ENCODE peak calls at places on chromosomes 16 and 17, in nine cellular contexts. F is tibial artery, S is mucosa of descending colon, P is OCI-LY7, A is GM12864, D is DND-41, T is epithelial cell of proximal tubule, C is bronchial epithelial cell, Q is BE2C. B is an unnamed sample.

GRCh38 chr17:10612957-10613744 is 44.0 kb downstream of the MYH3 start:
- DNase-seq in F (no peak), S (no peak), P (no peak), A (no peak), D (no peak), T (no peak), C (no peak), Q (no peak), B (no peak)

GRCh38 chr17:58492238-58493121 is 4.3 kb upstream of the HSF5 start:
- DNase-seq in F (no peak), S (no peak), P (no peak), A (no peak), D (no peak), T (no peak), C (peak), Q (no peak), B (no peak)

GRCh38 chr17:61294286-61294685 is 105.4 kb upstream of the TBX2 start:
- DNase-seq in F (no peak), S (no peak), P (no peak), A (no peak), D (no peak), T (no peak), C (no peak), Q (no peak), B (no peak)

GRCh38 chr16:11570258-11570657 is 16.5 kb downstream of the LITAF start:
- DNase-seq in F (no peak), S (no peak), P (no peak), A (no peak), D (no peak), T (no peak), C (no peak), Q (no peak), B (no peak)

GRCh38 chr16:57167951-57168350 is 17.9 kb downstream of the PSME3IP1 start:
- DNase-seq in F (no peak), S (no peak), P (peak), A (peak), D (no peak), T (no peak), C (peak), Q (no peak), B (peak)

GRCh38 chr17:64236827-64237403 is 26.1 kb downstream of the TEX2 start:
- DNase-seq in F (no peak), S (no peak), P (no peak), A (no peak), D (no peak), T (no peak), C (peak), Q (no peak), B (no peak)

GRCh38 chr16:48432136-48432535 is 46.9 kb upstream of the SIAH1 start:
- DNase-seq in F (no peak), S (peak), P (peak), A (peak), D (no peak), T (no peak), C (no peak), Q (no peak), B (no peak)

GRCh38 chr17:48587276-48588073 is 2.6 kb downstream of the HOXB3 start:
- DNase-seq in F (no peak), S (no peak), P (peak), A (no peak), D (no peak), T (no peak), C (no peak), Q (no peak), B (no peak)

GRCh38 chr17:67942810-67943209 is 53.5 kb downstream of the C17orf58 start:
- DNase-seq in F (no peak), S (no peak), P (peak), A (no peak), D (no peak), T (no peak), C (peak), Q (peak), B (no peak)

GRCh38 chr17:49843774-49844350 is 4.0 kb downstream of the TAC4 start:
- DNase-seq in F (peak), S (peak), P (peak), A (no peak), D (peak), T (no peak), C (no peak), Q (no peak), B (no peak)

GRCh38 chr16:85269165-85269564 is 156.9 kb upstream of the CIBAR2 start:
- DNase-seq in F (no peak), S (no peak), P (no peak), A (no peak), D (no peak), T (no peak), C (no peak), Q (no peak), B (no peak)

GRCh38 chr17:38538906-38539305 is 66.8 kb downstream of the SRCIN1 start:
- DNase-seq in F (no peak), S (peak), P (no peak), A (no peak), D (no peak), T (no peak), C (no peak), Q (no peak), B (no peak)

GRCh38 chr16:10729649-10730048 is 14.0 kb upstream of the NUBP1 start:
- DNase-seq in F (no peak), S (no peak), P (no peak), A (no peak), D (no peak), T (no peak), C (peak), Q (peak), B (no peak)

GRCh38 chr16:73713817-73714495 is 582.7 kb upstream of the PSMD7 start:
- DNase-seq in F (no peak), S (peak), P (peak), A (no peak), D (peak), T (no peak), C (peak), Q (peak), B (no peak)

GRCh38 chr17:60390223-60390622 is 1.7 kb downstream of the USP32 start:
- DNase-seq in F (no peak), S (no peak), P (no peak), A (no peak), D (no peak), T (no peak), C (peak), Q (no peak), B (no peak)

GRCh38 chr17:66555605-66556004 is 253.2 kb downstream of the PRKCA start:
- DNase-seq in F (no peak), S (no peak), P (no peak), A (no peak), D (no peak), T (no peak), C (no peak), Q (no peak), B (no peak)

DNA sequence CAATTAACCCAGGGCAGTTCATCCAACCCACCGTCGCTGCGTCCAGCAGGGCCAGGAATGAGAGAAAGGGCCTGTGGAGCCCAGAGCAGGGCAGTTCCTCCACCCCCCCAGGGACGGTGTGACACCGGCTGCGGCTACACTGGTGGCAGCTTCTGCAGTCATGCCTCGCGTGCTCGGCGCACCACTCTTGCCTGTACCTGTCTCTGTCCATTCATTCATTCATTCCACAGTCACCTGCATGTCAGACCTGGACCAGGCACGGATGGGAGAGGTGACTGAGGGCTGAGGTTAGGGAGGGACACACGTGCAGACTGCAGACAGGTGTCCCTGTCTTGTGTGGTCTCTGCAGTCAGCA is 27.3 kb downstream of the ENDOV start:
- DNase-seq in F (no peak), S (no peak), P (no peak), A (no peak), D (no peak), T (no peak), C (no peak), Q (no peak), B (no peak)
- TF ChIP-seq CTCF in F (no peak), S (no peak), P (no peak), A (no peak), D (no peak), T (no peak), C (no peak), Q (no peak), B (no peak)

GRCh38 chr16:55656695-55657092 is 906 bp downstream of the SLC6A2 start:
- DNase-seq in F (no peak), S (no peak), P (no peak), A (no peak), D (no peak), T (no peak), C (no peak), Q (peak), B (no peak)
- H3K4me3 ChIP-seq in F (no peak), S (no peak), P (no peak), A (no peak), D (no peak), T (no peak), C (no peak), Q (peak), B (no peak)

GRCh38 chr16:66859397-66860068 is 15.3 kb downstream of the CA7 start:
- DNase-seq in F (no peak), S (no peak), P (no peak), A (no peak), D (no peak), T (no peak), C (no peak), Q (no peak), B (no peak)

GRCh38 chr16:66858740-66859396 is 14.7 kb downstream of the CA7 start:
- DNase-seq in F (no peak), S (no peak), P (no peak), A (no peak), D (no peak), T (no peak), C (peak), Q (peak), B (no peak)

GRCh38 chr16:66857437-66857836 is 13.2 kb downstream of the CA7 start:
- DNase-seq in F (no peak), S (no peak), P (no peak), A (no peak), D (no peak), T (no peak), C (no peak), Q (no peak), B (no peak)

GRCh38 chr16:66863707-66864106 is 16.6 kb upstream of the PDP2 start:
- DNase-seq in F (no peak), S (no peak), P (no peak), A (no peak), D (no peak), T (no peak), C (no peak), Q (no peak), B (no peak)

DNA sequence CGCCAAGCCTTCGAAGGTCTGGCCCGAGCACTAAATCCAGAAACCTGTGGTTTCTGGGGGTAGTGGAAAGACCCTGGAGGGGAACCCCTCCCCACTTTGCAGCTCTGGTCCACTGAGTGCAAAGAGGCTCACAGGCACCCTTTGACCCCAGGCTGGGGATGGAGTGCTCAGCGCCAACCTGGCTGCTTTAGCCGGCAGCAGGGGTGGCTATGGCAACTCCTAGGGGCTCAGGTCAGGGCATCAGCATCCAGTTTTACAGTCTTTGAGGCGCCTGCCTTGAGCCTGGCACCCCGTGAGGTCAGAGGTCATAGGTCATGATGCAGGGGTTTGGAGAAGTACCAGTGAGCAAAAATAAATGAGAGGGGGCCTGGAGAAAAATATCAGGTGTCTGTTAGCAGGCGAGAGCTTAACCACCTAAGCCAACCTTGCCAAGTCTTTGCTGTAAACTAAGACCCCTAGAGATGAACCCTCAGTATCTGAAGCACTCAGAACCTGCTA is 17.9 kb downstream of the CA7 start:
- DNase-seq in F (no peak), S (no peak), P (no peak), A (no peak), D (no peak), T (no peak), C (no peak), Q (no peak), B (no peak)
- TF ChIP-seq CTCF in F (no peak), S (no peak), P (no peak), A (no peak), D (no peak), T (no peak), C (no peak), Q (no peak), B (no peak)

GRCh38 chr16:79595916-79596450 is 4.6 kb downstream of the MAF start:
- DNase-seq in F (no peak), S (no peak), P (no peak), A (no peak), D (no peak), T (no peak), C (no peak), Q (no peak), B (no peak)
- H3K4me3 ChIP-seq in F (peak), S (no peak), P (no peak), A (no peak), D (no peak), T (peak), C (no peak), Q (no peak), B (peak)

GRCh38 chr17:76124582-76125390 is 16.3 kb downstream of the FOXJ1 start:
- DNase-seq in F (no peak), S (no peak), P (peak), A (no peak), D (no peak), T (no peak), C (no peak), Q (no peak), B (no peak)
- TF ChIP-seq CTCF in F (no peak), S (no peak), P (peak), A (peak), D (peak), T (peak), C (peak), Q (peak), B (peak)

DNA sequence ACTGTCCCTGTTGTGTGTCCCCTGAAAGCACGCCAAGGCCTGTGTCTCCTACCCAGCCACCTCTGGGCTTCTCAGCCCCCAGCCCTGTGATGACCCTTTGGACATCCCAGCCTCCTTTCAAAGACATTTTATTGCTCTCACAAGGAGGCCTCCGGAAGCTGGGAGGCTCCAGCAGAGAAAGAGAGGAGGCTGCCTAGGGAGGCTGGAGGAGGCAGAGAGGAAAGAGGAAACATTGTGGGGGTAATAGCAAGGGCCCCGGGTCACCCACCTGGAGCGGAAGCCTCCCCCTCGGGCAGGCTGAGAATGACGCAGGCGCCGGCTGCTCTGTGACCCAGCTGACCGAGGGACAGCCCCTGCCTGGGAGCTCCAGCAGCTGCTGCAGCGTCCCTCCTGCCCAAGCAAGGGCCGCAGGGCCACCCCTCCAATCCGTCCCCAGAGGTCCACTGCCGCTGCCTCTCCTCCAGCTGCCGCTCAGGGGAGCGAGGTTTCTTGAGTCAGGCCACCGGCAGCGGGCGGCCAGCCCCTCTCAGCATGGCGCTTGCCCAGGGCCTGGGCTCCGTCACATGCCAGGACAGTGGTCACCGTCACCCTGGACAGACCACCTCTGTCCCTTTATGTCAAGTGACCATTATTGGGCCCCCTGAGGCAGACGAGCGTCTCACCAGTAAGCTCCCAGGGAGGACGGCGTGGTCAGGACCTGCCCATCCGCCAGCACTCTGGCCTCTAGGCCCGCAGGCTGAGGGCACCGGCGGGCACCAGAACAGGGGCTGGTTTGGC is 29.3 kb downstream of the ACTG1 start:
- DNase-seq in F (no peak), S (peak), P (peak), A (no peak), D (peak), T (no peak), C (no peak), Q (no peak), B (no peak)
- H3K4me3 ChIP-seq in F (no peak), S (no peak), P (peak), A (no peak), D (peak), T (no peak), C (no peak), Q (no peak), B (no peak)

GRCh38 chr16:3013491-3013951 is 798 bp downstream of the CLDN9 start:
- DNase-seq in F (no peak), S (no peak), P (no peak), A (no peak), D (no peak), T (no peak), C (no peak), Q (no peak), B (no peak)
- TF ChIP-seq CTCF in F (no peak), S (no peak), P (no peak), A (no peak), D (no peak), T (no peak), C (no peak), Q (no peak), B (no peak)

GRCh38 chr16:67391424-67392300 is 1.6 kb downstream of the TPPP3 start:
- DNase-seq in F (peak), S (no peak), P (no peak), A (no peak), D (no peak), T (no peak), C (no peak), Q (no peak), B (no peak)

GRCh38 chr16:67388591-67388990 is 4.7 kb downstream of the TPPP3 start:
- DNase-seq in F (no peak), S (no peak), P (no peak), A (no peak), D (no peak), T (no peak), C (no peak), Q (no peak), B (no peak)

GRCh38 chr16:67389911-67390815 is 3.1 kb downstream of the TPPP3 start:
- DNase-seq in F (peak), S (peak), P (no peak), A (no peak), D (no peak), T (no peak), C (no peak), Q (no peak), B (no peak)

GRCh38 chr16:67392301-67393059 is 818 bp downstream of the TPPP3 start:
- DNase-seq in F (peak), S (no peak), P (no peak), A (no peak), D (no peak), T (no peak), C (no peak), Q (no peak), B (no peak)

GRCh38 chr16:67390816-67391423 is 2.4 kb downstream of the TPPP3 start:
- DNase-seq in F (peak), S (no peak), P (no peak), A (no peak), D (no peak), T (no peak), C (no peak), Q (no peak), B (no peak)
- H3K4me3 ChIP-seq in F (no peak), S (no peak), P (no peak), A (no peak), D (no peak), T (no peak), C (no peak), Q (no peak), B (no peak)

B was measured in kidney epithelial cell.